ENCODE peak calls at places on chromosomes 16 and 17, in six cellular contexts. One of them, this sample, is unnamed.

GRCh38 chr17:27633312-27634025 is 2.5 kb downstream of the LGALS9 start:
- DNase-seq in A549: no peak
- DNase-seq in psoas muscle: no peak
- DNase-seq in ovary: peak; percentile 43
- DNase-seq in CD8-positive, alpha-beta T cell: no peak
- DNase-seq in stomach: no peak
- DNase-seq in this sample: peak; percentile 46

GRCh38 chr17:40091691-40092397 is 8.5 kb downstream of the NR1D1 start:
- DNase-seq in CD8-positive, alpha-beta T cell: no peak
- DNase-seq in A549: no peak
- DNase-seq in ovary: peak; percentile 58
- DNase-seq in stomach: no peak
- DNase-seq in psoas muscle: peak; percentile 59
- DNase-seq in this sample: no peak

GRCh38 chr17:76038050-76038449 is 10.9 kb upstream of the EVPL start:
- DNase-seq in CD8-positive, alpha-beta T cell: no peak
- DNase-seq in A549: no peak
- DNase-seq in stomach: no peak
- DNase-seq in ovary: no peak
- DNase-seq in psoas muscle: no peak
- DNase-seq in this sample: no peak

GRCh38 chr17:56699186-56699895 is 105.8 kb downstream of the NOG start:
- DNase-seq in A549: peak; percentile 97
- DNase-seq in psoas muscle: peak; percentile 78
- DNase-seq in CD8-positive, alpha-beta T cell: no peak
- DNase-seq in ovary: no peak
- DNase-seq in stomach: peak; percentile 32
- DNase-seq in this sample: peak; percentile 74

GRCh38 chr17:6496636-6497441 is 52.6 kb downstream of the PIMREG start:
- DNase-seq in A549: no peak
- DNase-seq in CD8-positive, alpha-beta T cell: no peak
- DNase-seq in psoas muscle: no peak
- DNase-seq in ovary: no peak
- DNase-seq in stomach: no peak
- DNase-seq in this sample: no peak

GRCh38 chr17:82356028-82356427 is 3.0 kb upstream of the TEX19 start:
- DNase-seq in A549: no peak
- DNase-seq in CD8-positive, alpha-beta T cell: no peak
- DNase-seq in stomach: peak; percentile 49
- DNase-seq in ovary: peak; percentile 14
- DNase-seq in psoas muscle: no peak
- DNase-seq in this sample: no peak

GRCh38 chr16:10608687-10609409 is 28.4 kb upstream of the EMP2 start:
- DNase-seq in CD8-positive, alpha-beta T cell: no peak
- DNase-seq in ovary: no peak
- DNase-seq in psoas muscle: no peak
- DNase-seq in A549: no peak
- DNase-seq in stomach: no peak
- DNase-seq in this sample: no peak

GRCh38 chr16:84062734-84063640 is 20.4 kb upstream of the SLC38A8 start:
- DNase-seq in stomach: peak; percentile 76
- DNase-seq in ovary: peak; percentile 71
- DNase-seq in A549: peak; percentile 78
- DNase-seq in psoas muscle: peak; percentile 80
- DNase-seq in CD8-positive, alpha-beta T cell: peak; percentile 27
- DNase-seq in this sample: peak; percentile 84

GRCh38 chr17:66415366-66416206 is 113.2 kb downstream of the PRKCA start:
- DNase-seq in stomach: peak; percentile 30
- DNase-seq in CD8-positive, alpha-beta T cell: no peak
- DNase-seq in ovary: no peak
- DNase-seq in A549: no peak
- DNase-seq in psoas muscle: no peak
- DNase-seq in this sample: no peak

GRCh38 chr17:79042421-79043190 is 18.6 kb downstream of the C1QTNF1 start:
- DNase-seq in stomach: peak; percentile 87
- DNase-seq in ovary: peak; percentile 76
- DNase-seq in CD8-positive, alpha-beta T cell: peak; percentile 57
- DNase-seq in A549: peak; percentile 77
- DNase-seq in psoas muscle: peak; percentile 74
- DNase-seq in this sample: peak; percentile 69

GRCh38 chr16:75420987-75421819 is 12.1 kb downstream of the CFDP1 start:
- DNase-seq in stomach: peak; percentile 70
- DNase-seq in psoas muscle: peak; percentile 66
- DNase-seq in A549: peak; percentile 45
- DNase-seq in ovary: peak; percentile 60
- DNase-seq in CD8-positive, alpha-beta T cell: peak; percentile 16
- DNase-seq in this sample: peak; percentile 88

GRCh38 chr16:30755955-30756780 is 5.7 kb downstream of the CFAP119 start:
- DNase-seq in stomach: no peak
- DNase-seq in ovary: no peak
- DNase-seq in A549: no peak
- DNase-seq in psoas muscle: no peak
- DNase-seq in CD8-positive, alpha-beta T cell: no peak
- DNase-seq in this sample: no peak

DNA sequence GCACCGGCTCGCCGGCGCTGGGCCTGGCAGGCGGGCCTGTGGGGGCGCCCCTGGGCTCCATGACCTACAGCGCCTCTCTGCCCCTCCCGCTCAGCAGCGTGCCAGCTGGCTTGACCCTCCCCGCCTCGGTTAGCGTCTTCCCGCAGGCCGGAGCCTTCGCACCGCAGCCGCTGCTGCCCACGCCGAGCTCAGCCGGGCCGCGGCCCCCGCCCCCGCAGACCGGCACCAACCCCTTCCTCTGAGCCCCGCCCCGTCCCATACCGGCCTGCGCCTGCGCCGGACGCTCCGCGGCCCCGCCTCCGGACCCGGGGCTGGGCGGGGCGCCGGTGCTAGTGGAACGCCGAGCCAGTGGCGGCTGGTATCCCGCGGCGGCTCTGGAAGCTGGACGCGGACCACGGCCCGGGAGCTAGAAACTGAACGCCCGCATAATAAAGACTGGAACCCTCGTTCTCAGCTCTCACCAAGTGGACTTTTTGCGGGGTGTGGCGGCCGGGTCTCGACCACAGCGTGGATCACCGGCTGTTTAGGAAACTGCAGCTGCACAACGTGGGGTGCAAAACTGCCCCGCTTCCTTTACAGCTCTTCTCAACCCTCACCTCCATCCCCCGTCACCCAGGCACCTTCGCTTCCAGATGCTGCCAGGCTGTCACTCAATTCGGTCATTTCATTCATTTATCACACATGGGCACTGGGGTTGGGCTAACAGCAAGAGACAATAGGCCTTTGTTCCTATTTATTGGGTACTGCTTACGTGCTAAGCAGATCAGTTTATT is 4.9 kb upstream of the SPATA20 start:
- DNase-seq in A549: peak; percentile 80
- DNase-seq in ovary: peak; percentile 90
- DNase-seq in stomach: peak; percentile 92
- DNase-seq in psoas muscle: peak; percentile 88
- DNase-seq in CD8-positive, alpha-beta T cell: peak; percentile 82
- DNase-seq in this sample: peak; percentile 89
- TF ChIP-seq CTCF in A549: peak; percentile 28
- TF ChIP-seq CTCF in ovary: no peak
- TF ChIP-seq CTCF in stomach: no peak
- TF ChIP-seq CTCF in psoas muscle: peak; percentile 16
- TF ChIP-seq CTCF in CD8-positive, alpha-beta T cell: peak; percentile 32
- TF ChIP-seq CTCF in this sample: peak; percentile 34

DNA sequence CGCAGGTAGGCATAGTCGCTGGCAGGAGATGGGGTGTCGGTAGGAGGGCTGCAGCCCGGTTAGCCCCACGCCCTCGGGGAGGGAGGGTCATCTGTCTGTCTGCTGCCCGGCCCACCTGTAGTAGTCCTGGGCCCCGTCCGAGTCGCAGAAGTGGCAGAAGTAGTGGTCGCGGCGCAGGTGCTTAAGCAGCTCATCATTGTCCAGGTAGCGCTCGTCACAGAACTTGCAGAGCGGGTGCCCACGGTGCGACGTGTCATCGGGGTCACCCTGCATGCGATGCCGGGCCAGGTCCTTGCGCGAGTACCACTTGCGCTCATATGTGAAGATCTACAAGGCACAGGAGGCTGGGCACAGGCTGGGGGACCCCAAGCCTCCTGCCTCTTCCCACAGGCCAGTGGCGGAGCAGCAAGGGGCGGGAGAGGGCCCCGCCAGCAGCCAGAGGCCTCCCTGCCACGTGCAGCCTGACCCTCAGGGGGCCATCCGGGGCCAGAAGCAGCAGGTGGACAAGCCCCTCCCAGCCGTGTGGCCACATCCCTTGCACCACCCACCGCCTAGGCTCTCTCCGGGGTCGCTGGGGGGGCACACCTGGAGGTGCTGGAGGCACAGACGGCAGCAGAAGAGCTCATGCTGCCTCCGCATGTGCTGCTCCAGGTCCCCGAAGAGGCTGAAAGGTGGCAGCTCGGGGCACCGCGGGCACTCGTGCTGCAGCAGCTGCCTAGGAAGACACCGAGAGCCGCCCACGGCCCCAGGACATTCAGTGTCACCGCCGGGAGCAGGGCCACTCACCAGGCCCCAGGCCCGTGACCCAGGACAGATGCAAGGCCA is 7.0 kb downstream of the ZNF598 start:
- DNase-seq in ovary: no peak
- DNase-seq in A549: no peak
- DNase-seq in psoas muscle: no peak
- DNase-seq in CD8-positive, alpha-beta T cell: no peak
- DNase-seq in stomach: no peak
- DNase-seq in this sample: no peak
- H3K4me1 ChIP-seq in ovary: peaks cover 16% of the 10 kb centered on the region
- H3K4me1 ChIP-seq in A549: peaks cover 53% of the 10 kb centered on the region
- H3K4me1 ChIP-seq in psoas muscle: peaks cover 51% of the 10 kb centered on the region
- H3K4me1 ChIP-seq in CD8-positive, alpha-beta T cell: peaks cover 36% of the 10 kb centered on the region
- H3K4me1 ChIP-seq in stomach: peaks cover 45% of the 10 kb centered on the region
- H3K4me1 ChIP-seq in this sample: peaks cover 21% of the 10 kb centered on the region

DNA sequence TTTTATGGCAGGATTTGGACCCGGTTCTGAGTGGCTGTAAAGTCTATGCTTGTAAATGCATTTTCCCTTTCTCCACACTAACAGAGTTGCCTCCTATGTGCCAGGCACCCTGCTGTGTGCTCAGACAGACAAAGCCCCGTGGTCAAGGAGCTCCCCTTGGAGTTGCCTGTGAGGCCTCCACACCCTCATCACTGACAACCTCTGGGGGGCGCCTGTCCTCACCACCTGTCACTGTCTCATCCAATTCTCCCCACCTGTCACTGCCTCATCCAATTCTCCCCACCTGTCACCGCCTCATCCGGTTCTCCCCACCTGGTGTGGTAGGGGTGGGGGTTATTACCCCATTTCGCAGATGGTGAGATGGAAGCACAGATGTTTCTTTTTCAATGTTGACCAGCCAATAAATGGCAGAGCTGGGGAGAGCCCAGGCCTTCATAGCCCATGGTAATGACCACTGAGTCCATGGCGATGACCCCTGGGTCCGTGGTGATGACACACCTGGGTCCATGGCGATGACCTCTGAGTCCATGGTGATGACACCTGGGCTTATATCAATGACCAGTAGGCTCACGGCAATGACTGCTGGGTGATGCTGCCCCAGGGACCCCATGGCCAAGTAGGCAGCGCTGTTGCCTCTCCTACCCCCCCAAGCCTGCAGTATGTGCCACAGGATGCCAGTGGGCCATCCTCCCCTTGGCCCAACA is 150.1 kb downstream of the IRF8 start:
- DNase-seq in A549: no peak
- DNase-seq in CD8-positive, alpha-beta T cell: no peak
- DNase-seq in ovary: no peak
- DNase-seq in stomach: no peak
- DNase-seq in psoas muscle: no peak
- DNase-seq in this sample: no peak
- TF ChIP-seq CTCF in A549: no peak
- TF ChIP-seq CTCF in CD8-positive, alpha-beta T cell: no peak
- TF ChIP-seq CTCF in ovary: no peak
- TF ChIP-seq CTCF in stomach: no peak
- TF ChIP-seq CTCF in psoas muscle: no peak
- TF ChIP-seq CTCF in this sample: no peak

GRCh38 chr17:43702636-43703035 is 40.9 kb upstream of the MEOX1 start:
- DNase-seq in stomach: no peak
- DNase-seq in ovary: no peak
- DNase-seq in psoas muscle: no peak
- DNase-seq in CD8-positive, alpha-beta T cell: no peak
- DNase-seq in A549: peak; percentile 76
- DNase-seq in this sample: no peak
- H3K4me1 ChIP-seq in stomach: no peaks in the 10 kb centered on the region
- H3K4me1 ChIP-seq in ovary: no peaks in the 10 kb centered on the region
- H3K4me1 ChIP-seq in psoas muscle: no peaks in the 10 kb centered on the region
- H3K4me1 ChIP-seq in CD8-positive, alpha-beta T cell: peaks cover 6% of the 10 kb centered on the region
- H3K4me1 ChIP-seq in A549: peaks cover 16% of the 10 kb centered on the region
- H3K4me1 ChIP-seq in this sample: no peaks in the 10 kb centered on the region

GRCh38 chr16:13839577-13839976 is 80.4 kb upstream of the ERCC4 start:
- DNase-seq in CD8-positive, alpha-beta T cell: no peak
- DNase-seq in psoas muscle: no peak
- DNase-seq in ovary: no peak
- DNase-seq in stomach: no peak
- DNase-seq in A549: no peak
- DNase-seq in this sample: no peak
- TF ChIP-seq CTCF in CD8-positive, alpha-beta T cell: no peak
- TF ChIP-seq CTCF in psoas muscle: no peak
- TF ChIP-seq CTCF in ovary: no peak
- TF ChIP-seq CTCF in stomach: no peak
- TF ChIP-seq CTCF in A549: no peak
- TF ChIP-seq CTCF in this sample: no peak